ENCODE peak calls at places on chromosome 9, in six cellular contexts. O is M059J; P is CD8-positive, alpha-beta T cell; V is GM06990; J is substantia nigra; F is HEK293T. S is an unnamed sample.

GRCh38 chr9:89218040-89218928 is 39.7 kb upstream of the SHC3 start:
- DNase-seq in V (no peak), O (no peak), J (no peak), F (no peak), P (no peak), S (no peak)

GRCh38 chr9:37424204-37424685 is 1.7 kb downstream of the GRHPR start:
- DNase-seq in O (no peak), P (no peak), J (no peak), V (no peak), F (no peak), S (no peak)

GRCh38 chr9:133677126-133678010 is 41.2 kb downstream of the DBH start:
- DNase-seq in J (no peak), F (no peak), P (peak; percentile 66), O (no peak), V (no peak), S (no peak)

GRCh38 chr9:134630861-134631260 is 10.7 kb upstream of the COL5A1 start:
- DNase-seq in J (no peak), V (no peak), O (no peak), F (no peak), P (no peak), S (no peak)

GRCh38 chr9:17906841-17907779 is 328.2 kb downstream of the SH3GL2 start:
- DNase-seq in V (peak; percentile 6), J (no peak), O (no peak), P (no peak), F (no peak), S (peak; percentile 7)

GRCh38 chr9:129176786-129177442 is 1.1 kb downstream of the IER5L start:
- DNase-seq in O (peak; percentile 44), J (peak; percentile 22), F (no peak), P (no peak), V (peak; percentile 58), S (peak; percentile 65)

GRCh38 chr9:124511891-124512805 is 4.9 kb upstream of the NR5A1 start:
- DNase-seq in O (no peak), P (no peak), J (no peak), F (no peak), V (no peak), S (peak; percentile 24)

GRCh38 chr9:121226186-121226585 is 24.5 kb upstream of the RAB14 start:
- DNase-seq in J (no peak), P (no peak), O (peak; percentile 72), V (no peak), F (no peak), S (no peak)

GRCh38 chr9:124869986-124870560 is 8.1 kb downstream of the ARPC5L start:
- DNase-seq in F (no peak), P (peak; percentile 77), O (peak; percentile 41), V (peak; percentile 91), J (no peak), S (peak; percentile 22)

GRCh38 chr9:134690946-134691694 is 49.5 kb downstream of the COL5A1 start:
- DNase-seq in J (no peak), V (no peak), O (no peak), P (no peak), F (no peak), S (peak; percentile 86)